ENCODE peak calls at places on chromosomes 5 and 9, in four cellular contexts. J is spleen; L is astrocyte; I is CD4-positive, alpha-beta memory T cell. T is an unnamed sample. For H3K4me1 and H3K9me3, the result is how much of the 10 kb centered on the place peaks cover.

GRCh38 chr5:114957384-114957783 is 212.3 kb downstream of the TRIM36 start:
- DNase-seq in J (no peak), L (no peak), I (no peak), T (no peak)

GRCh38 chr9:78314550-78314949 is 17.6 kb downstream of the PSAT1 start:
- DNase-seq in J (no peak), L (no peak), I (no peak), T (no peak)

GRCh38 chr9:100440071-100440470 is 13.1 kb downstream of the MSANTD3 start:
- DNase-seq in J (no peak), L (peak), I (no peak), T (no peak)

GRCh38 chr5:168663276-168664004 is 84.3 kb upstream of the PANK3 start:
- DNase-seq in J (no peak), L (no peak), I (no peak), T (no peak)

GRCh38 chr9:3507395-3508077 is 18.3 kb downstream of the RFX3 start:
- DNase-seq in J (no peak), L (no peak), I (no peak), T (no peak)

GRCh38 chr9:104854613-104855012 is 73.3 kb downstream of the ABCA1 start:
- DNase-seq in J (no peak), L (no peak), I (no peak), T (no peak)

GRCh38 chr9:35333551-35333950 is 156.4 kb upstream of the RUSC2 start:
- DNase-seq in J (no peak), L (peak), I (no peak), T (no peak)

GRCh38 chr5:128225245-128226030 is 141.9 kb downstream of the SLC12A2 start:
- DNase-seq in J (no peak), L (no peak), I (no peak), T (no peak)

GRCh38 chr9:20353931-20354652 is 268.2 kb downstream of the MLLT3 start:
- DNase-seq in J (no peak), L (no peak), I (no peak), T (no peak)

GRCh38 chr9:93774331-93775102 is 180.6 kb downstream of the BARX1 start:
- DNase-seq in J (peak), L (no peak), I (no peak), T (no peak)

GRCh38 chr5:78552729-78553341 is 95.7 kb downstream of the LHFPL2 start:
- DNase-seq in J (no peak), L (no peak), I (no peak), T (no peak)

GRCh38 chr5:173800340-173800739 is 87.8 kb upstream of the CPEB4 start:
- DNase-seq in J (no peak), L (peak), I (no peak), T (no peak)

GRCh38 chr9:91935066-91935729 is 14.8 kb downstream of the ROR2 start:
- DNase-seq in J (no peak), L (no peak), I (no peak), T (no peak)

GRCh38 chr9:133055788-133056420 is 5.9 kb upstream of the CEL start:
- DNase-seq in J (no peak), L (no peak), I (no peak), T (no peak)
- H3K4me1 ChIP-seq in J (half or more), L (under half), I (under half), T (under half)

DNA sequence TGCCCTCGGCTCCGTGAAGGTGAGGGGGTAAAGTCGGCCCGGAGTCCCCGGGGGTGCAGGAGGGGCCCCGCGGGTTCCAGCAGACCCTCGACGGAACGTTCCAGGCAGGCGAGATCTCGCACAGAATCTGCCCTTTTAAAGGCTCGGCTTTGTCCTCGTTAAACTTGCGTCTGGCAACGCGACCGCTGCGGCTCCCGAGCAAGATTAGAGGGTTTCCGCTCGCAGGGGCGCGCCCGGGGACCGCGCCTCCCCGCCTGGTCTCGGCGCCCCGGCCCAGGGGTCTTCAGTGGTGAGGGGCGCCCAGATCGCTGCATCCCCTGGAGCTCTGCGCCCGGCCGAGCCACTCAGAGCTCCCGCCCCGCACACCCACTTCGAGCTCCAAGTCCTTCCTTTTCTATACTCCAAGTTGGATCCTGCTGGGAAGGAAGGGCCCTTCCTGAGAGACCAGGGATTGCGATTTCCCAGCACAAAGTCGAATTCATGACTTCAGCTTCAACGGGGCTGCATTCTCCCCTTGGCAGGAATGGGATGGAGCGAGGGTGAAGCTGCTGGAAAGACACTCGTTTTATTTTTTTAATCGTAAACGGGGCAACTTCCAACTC is 11.4 kb downstream of the PROP1 start:
- DNase-seq in J (no peak), L (no peak), I (no peak), T (no peak)
- H3K4me3 ChIP-seq in J (no peak), L (no peak), I (no peak), T (no peak)

DNA sequence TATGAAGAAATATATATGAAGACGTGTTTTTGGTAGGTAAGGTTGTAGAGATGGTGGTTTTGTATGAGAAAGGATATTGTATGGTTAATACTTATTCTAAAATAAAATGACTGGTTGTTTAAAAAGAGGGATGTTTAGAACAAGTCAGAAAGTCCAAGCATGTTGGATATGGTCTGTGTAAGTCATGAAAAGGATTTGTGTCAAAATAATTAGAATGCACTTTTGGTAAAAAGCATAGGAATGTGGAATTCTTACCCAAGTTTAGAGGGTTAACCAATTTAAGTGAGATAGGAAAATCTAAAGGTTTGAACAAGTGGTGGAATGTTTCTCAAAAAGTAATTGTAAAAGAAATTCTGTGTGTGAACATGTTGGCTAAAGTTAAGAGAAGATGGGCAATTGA is 1556.5 kb upstream of the C9orf72 start:
- DNase-seq in J (no peak), L (no peak), I (no peak), T (no peak)
- H3K9me3 ChIP-seq in J (under half), L (under half), I (under half), T (under half)

DNA sequence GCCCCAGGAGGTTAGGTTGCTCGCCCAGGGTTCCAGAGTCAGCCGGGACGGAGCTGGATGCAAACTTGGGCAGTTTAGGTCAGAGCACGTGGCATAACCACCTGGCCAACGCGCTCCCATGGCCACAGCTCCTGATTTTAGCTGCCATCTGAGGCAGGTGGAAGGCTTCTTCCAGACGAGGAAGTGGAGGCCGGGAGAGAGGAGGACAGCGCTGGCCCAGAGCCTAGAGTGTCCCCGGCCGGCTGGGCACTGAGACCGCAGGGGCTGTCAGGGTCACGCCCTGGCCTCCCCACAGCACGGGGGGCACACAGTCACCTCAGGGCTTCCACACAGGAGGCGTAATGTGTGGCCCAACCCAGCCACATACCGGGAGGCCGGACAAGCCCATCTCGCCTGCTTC is 16.1 kb upstream of the PHYKPL start:
- DNase-seq in J (no peak), L (no peak), I (no peak), T (no peak)
- H3K4me1 ChIP-seq in J (under half), L (under half), I (under half), T (under half)

GRCh38 chr9:88997646-88998045 is 6.4 kb downstream of the S1PR3 start:
- DNase-seq in J (no peak), L (no peak), I (no peak), T (no peak)
- H3K4me3 ChIP-seq in J (no peak), L (no peak), I (no peak), T (no peak)

DNA sequence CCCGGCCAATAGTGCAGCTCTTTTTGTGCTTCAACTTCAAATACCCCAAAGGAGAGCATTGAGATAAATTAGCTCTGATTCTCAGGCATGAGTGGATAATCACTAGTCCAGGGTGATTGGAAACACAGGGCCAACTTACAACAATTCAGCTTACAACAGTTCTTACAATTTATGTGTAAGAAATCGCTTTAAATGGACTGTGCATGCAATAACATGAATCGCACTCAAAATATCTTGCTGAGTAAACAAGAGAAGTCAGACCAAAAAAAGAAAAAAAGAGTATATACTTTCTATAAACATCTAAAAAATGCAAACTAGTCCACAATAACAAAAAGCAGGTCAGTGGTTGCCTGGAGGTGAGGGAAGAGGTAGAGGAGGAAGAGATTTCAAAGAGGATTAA is 150.6 kb upstream of the EDIL3 start:
- DNase-seq in J (no peak), L (peak), I (no peak), T (no peak)
- H3K9me3 ChIP-seq in J (under half), L (under half), I (under half), T (under half)

T was measured in CD8-positive, alpha-beta memory T cell.